ENCODE peak calls at places on chromosome 2, in nine cellular contexts. One of them, this sample, is unnamed.

GRCh38 chr2:180983468-180984388 is 3.3 kb downstream of the UBE2E3 start:
- DNase-seq in coronary artery: no peak
- DNase-seq in GM12865: peak; percentile 59
- DNase-seq in HFFc6: peak; percentile 55
- DNase-seq in heart left ventricle: peak; percentile 36
- DNase-seq in cardiac muscle cell: peak; percentile 73
- DNase-seq in mammary epithelial cell: peak; percentile 54
- DNase-seq in choroid plexus epithelial cell: peak; percentile 82
- DNase-seq in hepatocyte: peak; percentile 68
- DNase-seq in this sample: peak; percentile 67

GRCh38 chr2:82694431-82694830 is 1764.6 kb downstream of the SUCLG1 start:
- DNase-seq in coronary artery: no peak
- DNase-seq in GM12865: no peak
- DNase-seq in HFFc6: no peak
- DNase-seq in heart left ventricle: no peak
- DNase-seq in cardiac muscle cell: no peak
- DNase-seq in mammary epithelial cell: no peak
- DNase-seq in choroid plexus epithelial cell: no peak
- DNase-seq in hepatocyte: no peak
- DNase-seq in this sample: no peak

GRCh38 chr2:45885111-45885685 is 233.7 kb downstream of the PRKCE start:
- DNase-seq in coronary artery: no peak
- DNase-seq in GM12865: no peak
- DNase-seq in HFFc6: no peak
- DNase-seq in heart left ventricle: no peak
- DNase-seq in cardiac muscle cell: no peak
- DNase-seq in mammary epithelial cell: no peak
- DNase-seq in choroid plexus epithelial cell: no peak
- DNase-seq in hepatocyte: no peak
- DNase-seq in this sample: no peak

GRCh38 chr2:161237397-161238263 is 70.6 kb upstream of the PSMD14 start:
- DNase-seq in coronary artery: peak; percentile 74
- DNase-seq in GM12865: peak; percentile 67
- DNase-seq in HFFc6: peak; percentile 9
- DNase-seq in heart left ventricle: peak; percentile 46
- DNase-seq in cardiac muscle cell: peak; percentile 53
- DNase-seq in mammary epithelial cell: peak; percentile 33
- DNase-seq in choroid plexus epithelial cell: peak; percentile 48
- DNase-seq in hepatocyte: peak; percentile 54
- DNase-seq in this sample: peak; percentile 81

GRCh38 chr2:72330673-72331072 is 183.0 kb upstream of the CYP26B1 start:
- DNase-seq in coronary artery: no peak
- DNase-seq in GM12865: no peak
- DNase-seq in HFFc6: no peak
- DNase-seq in heart left ventricle: no peak
- DNase-seq in cardiac muscle cell: no peak
- DNase-seq in mammary epithelial cell: no peak
- DNase-seq in choroid plexus epithelial cell: peak; percentile 20
- DNase-seq in hepatocyte: peak; percentile 8
- DNase-seq in this sample: no peak

GRCh38 chr2:186696337-186696736 is 2.5 kb downstream of the FAM171B start:
- DNase-seq in coronary artery: no peak
- DNase-seq in GM12865: no peak
- DNase-seq in HFFc6: no peak
- DNase-seq in heart left ventricle: no peak
- DNase-seq in cardiac muscle cell: no peak
- DNase-seq in mammary epithelial cell: no peak
- DNase-seq in choroid plexus epithelial cell: no peak
- DNase-seq in hepatocyte: no peak
- DNase-seq in this sample: no peak

GRCh38 chr2:223779877-223780276 is 57.5 kb downstream of the AP1S3 start:
- DNase-seq in coronary artery: no peak
- DNase-seq in GM12865: peak; percentile 79
- DNase-seq in HFFc6: peak; percentile 33
- DNase-seq in heart left ventricle: no peak
- DNase-seq in cardiac muscle cell: peak; percentile 3
- DNase-seq in mammary epithelial cell: peak; percentile 44
- DNase-seq in choroid plexus epithelial cell: peak; percentile 65
- DNase-seq in hepatocyte: peak; percentile 45
- DNase-seq in this sample: peak; percentile 80

GRCh38 chr2:69768789-69769188 is 26.9 kb downstream of the ANXA4 start:
- DNase-seq in coronary artery: no peak
- DNase-seq in GM12865: no peak
- DNase-seq in HFFc6: no peak
- DNase-seq in heart left ventricle: no peak
- DNase-seq in cardiac muscle cell: no peak
- DNase-seq in mammary epithelial cell: no peak
- DNase-seq in choroid plexus epithelial cell: no peak
- DNase-seq in hepatocyte: no peak
- DNase-seq in this sample: no peak

GRCh38 chr2:231369580-231370428 is 25.7 kb upstream of the B3GNT7 start:
- DNase-seq in coronary artery: no peak
- DNase-seq in GM12865: no peak
- DNase-seq in HFFc6: no peak
- DNase-seq in heart left ventricle: peak; percentile 70
- DNase-seq in cardiac muscle cell: peak; percentile 62
- DNase-seq in mammary epithelial cell: no peak
- DNase-seq in choroid plexus epithelial cell: no peak
- DNase-seq in hepatocyte: no peak
- DNase-seq in this sample: peak; percentile 86

GRCh38 chr2:233399306-233400225 is 45.3 kb downstream of the DGKD start:
- DNase-seq in coronary artery: peak; percentile 66
- DNase-seq in GM12865: no peak
- DNase-seq in HFFc6: no peak
- DNase-seq in heart left ventricle: no peak
- DNase-seq in cardiac muscle cell: no peak
- DNase-seq in mammary epithelial cell: no peak
- DNase-seq in choroid plexus epithelial cell: no peak
- DNase-seq in hepatocyte: no peak
- DNase-seq in this sample: peak; percentile 74

GRCh38 chr2:180882959-180883358 is 97.4 kb upstream of the UBE2E3 start:
- DNase-seq in coronary artery: no peak
- DNase-seq in GM12865: no peak
- DNase-seq in HFFc6: no peak
- DNase-seq in heart left ventricle: no peak
- DNase-seq in cardiac muscle cell: no peak
- DNase-seq in mammary epithelial cell: no peak
- DNase-seq in choroid plexus epithelial cell: no peak
- DNase-seq in hepatocyte: no peak
- DNase-seq in this sample: no peak

GRCh38 chr2:102588213-102588939 is 31.0 kb upstream of the SLC9A2 start:
- DNase-seq in coronary artery: no peak
- DNase-seq in GM12865: no peak
- DNase-seq in HFFc6: no peak
- DNase-seq in heart left ventricle: no peak
- DNase-seq in cardiac muscle cell: no peak
- DNase-seq in mammary epithelial cell: no peak
- DNase-seq in choroid plexus epithelial cell: no peak
- DNase-seq in hepatocyte: no peak
- DNase-seq in this sample: no peak

GRCh38 chr2:183185534-183185933 is 61.3 kb downstream of the NUP35 start:
- DNase-seq in coronary artery: no peak
- DNase-seq in GM12865: no peak
- DNase-seq in HFFc6: no peak
- DNase-seq in heart left ventricle: no peak
- DNase-seq in cardiac muscle cell: peak; percentile 36
- DNase-seq in mammary epithelial cell: no peak
- DNase-seq in choroid plexus epithelial cell: no peak
- DNase-seq in hepatocyte: peak; percentile 8
- DNase-seq in this sample: no peak

GRCh38 chr2:118268268-118268667 is 180.0 kb downstream of the INSIG2 start:
- DNase-seq in coronary artery: no peak
- DNase-seq in GM12865: peak; percentile 19
- DNase-seq in HFFc6: no peak
- DNase-seq in heart left ventricle: no peak
- DNase-seq in cardiac muscle cell: no peak
- DNase-seq in mammary epithelial cell: no peak
- DNase-seq in choroid plexus epithelial cell: no peak
- DNase-seq in hepatocyte: no peak
- DNase-seq in this sample: no peak

GRCh38 chr2:129760669-129761068 is 218.8 kb upstream of the RAB6C start:
- DNase-seq in coronary artery: peak; percentile 62
- DNase-seq in GM12865: no peak
- DNase-seq in HFFc6: no peak
- DNase-seq in heart left ventricle: no peak
- DNase-seq in cardiac muscle cell: no peak
- DNase-seq in mammary epithelial cell: no peak
- DNase-seq in choroid plexus epithelial cell: no peak
- DNase-seq in hepatocyte: no peak
- DNase-seq in this sample: no peak

GRCh38 chr2:46909771-46910419 is 5.7 kb downstream of the MCFD2 start:
- DNase-seq in coronary artery: no peak
- DNase-seq in GM12865: peak; percentile 80
- DNase-seq in HFFc6: peak; percentile 87
- DNase-seq in heart left ventricle: peak; percentile 47
- DNase-seq in cardiac muscle cell: no peak
- DNase-seq in mammary epithelial cell: peak; percentile 95
- DNase-seq in choroid plexus epithelial cell: peak; percentile 84
- DNase-seq in hepatocyte: peak; percentile 17
- DNase-seq in this sample: no peak

GRCh38 chr2:232447638-232448472 is 8.1 kb upstream of the ALPI start:
- DNase-seq in coronary artery: no peak
- DNase-seq in GM12865: no peak
- DNase-seq in HFFc6: no peak
- DNase-seq in heart left ventricle: no peak
- DNase-seq in cardiac muscle cell: no peak
- DNase-seq in mammary epithelial cell: no peak
- DNase-seq in choroid plexus epithelial cell: no peak
- DNase-seq in hepatocyte: no peak
- DNase-seq in this sample: peak; percentile 49

GRCh38 chr2:104939570-104940235 is 85.8 kb downstream of the POU3F3 start:
- DNase-seq in coronary artery: no peak
- DNase-seq in GM12865: no peak
- DNase-seq in HFFc6: no peak
- DNase-seq in heart left ventricle: no peak
- DNase-seq in cardiac muscle cell: no peak
- DNase-seq in mammary epithelial cell: no peak
- DNase-seq in choroid plexus epithelial cell: no peak
- DNase-seq in hepatocyte: no peak
- DNase-seq in this sample: no peak

GRCh38 chr2:8514748-8515389 is 167.0 kb upstream of the ID2 start:
- DNase-seq in coronary artery: no peak
- DNase-seq in GM12865: peak; percentile 95
- DNase-seq in HFFc6: no peak
- DNase-seq in heart left ventricle: no peak
- DNase-seq in cardiac muscle cell: no peak
- DNase-seq in mammary epithelial cell: no peak
- DNase-seq in choroid plexus epithelial cell: no peak
- DNase-seq in hepatocyte: no peak
- DNase-seq in this sample: no peak

GRCh38 chr2:156333951-156334495 is 1.5 kb upstream of the NR4A2 start:
- DNase-seq in coronary artery: no peak
- DNase-seq in GM12865: peak; percentile 87
- DNase-seq in HFFc6: peak; percentile 49
- DNase-seq in heart left ventricle: peak; percentile 76
- DNase-seq in cardiac muscle cell: peak; percentile 84
- DNase-seq in mammary epithelial cell: no peak
- DNase-seq in choroid plexus epithelial cell: peak; percentile 51
- DNase-seq in hepatocyte: peak; percentile 79
- DNase-seq in this sample: peak; percentile 90
- TF ChIP-seq CTCF in coronary artery: peak; percentile 17
- TF ChIP-seq CTCF in GM12865: no peak
- TF ChIP-seq CTCF in HFFc6: no peak
- TF ChIP-seq CTCF in heart left ventricle: no peak
- TF ChIP-seq CTCF in cardiac muscle cell: no peak
- TF ChIP-seq CTCF in mammary epithelial cell: no peak
- TF ChIP-seq CTCF in choroid plexus epithelial cell: no peak
- TF ChIP-seq CTCF in hepatocyte: peak; percentile 4
- TF ChIP-seq CTCF in this sample: peak; percentile 17

GRCh38 chr2:168626610-168627009 is 170.5 kb downstream of the CERS6 start:
- DNase-seq in coronary artery: no peak
- DNase-seq in GM12865: no peak
- DNase-seq in HFFc6: no peak
- DNase-seq in heart left ventricle: no peak
- DNase-seq in cardiac muscle cell: no peak
- DNase-seq in mammary epithelial cell: no peak
- DNase-seq in choroid plexus epithelial cell: no peak
- DNase-seq in hepatocyte: no peak
- DNase-seq in this sample: no peak
- TF ChIP-seq CTCF in coronary artery: no peak
- TF ChIP-seq CTCF in GM12865: no peak
- TF ChIP-seq CTCF in HFFc6: no peak
- TF ChIP-seq CTCF in heart left ventricle: no peak
- TF ChIP-seq CTCF in cardiac muscle cell: no peak
- TF ChIP-seq CTCF in mammary epithelial cell: no peak
- TF ChIP-seq CTCF in choroid plexus epithelial cell: no peak
- TF ChIP-seq CTCF in hepatocyte: no peak
- TF ChIP-seq CTCF in this sample: no peak

GRCh38 chr2:100821255-100821912 is 1.4 kb downstream of the NPAS2 start:
- DNase-seq in coronary artery: no peak
- DNase-seq in GM12865: no peak
- DNase-seq in HFFc6: no peak
- DNase-seq in heart left ventricle: no peak
- DNase-seq in cardiac muscle cell: no peak
- DNase-seq in mammary epithelial cell: no peak
- DNase-seq in choroid plexus epithelial cell: peak; percentile 47
- DNase-seq in hepatocyte: no peak
- DNase-seq in this sample: no peak
- TF ChIP-seq CTCF in coronary artery: no peak
- TF ChIP-seq CTCF in GM12865: no peak
- TF ChIP-seq CTCF in HFFc6: no peak
- TF ChIP-seq CTCF in heart left ventricle: no peak
- TF ChIP-seq CTCF in cardiac muscle cell: peak; percentile 9
- TF ChIP-seq CTCF in mammary epithelial cell: no peak
- TF ChIP-seq CTCF in choroid plexus epithelial cell: peak; percentile 13
- TF ChIP-seq CTCF in hepatocyte: peak; percentile 6
- TF ChIP-seq CTCF in this sample: no peak

GRCh38 chr2:122300758-122301157 is 545.3 kb downstream of the TSN start:
- DNase-seq in coronary artery: no peak
- DNase-seq in GM12865: peak; percentile 45
- DNase-seq in HFFc6: no peak
- DNase-seq in heart left ventricle: no peak
- DNase-seq in cardiac muscle cell: no peak
- DNase-seq in mammary epithelial cell: peak; percentile 6
- DNase-seq in choroid plexus epithelial cell: no peak
- DNase-seq in hepatocyte: no peak
- DNase-seq in this sample: no peak
- TF ChIP-seq CTCF in coronary artery: no peak
- TF ChIP-seq CTCF in GM12865: peak; percentile 54
- TF ChIP-seq CTCF in HFFc6: no peak
- TF ChIP-seq CTCF in heart left ventricle: no peak
- TF ChIP-seq CTCF in cardiac muscle cell: no peak
- TF ChIP-seq CTCF in mammary epithelial cell: no peak
- TF ChIP-seq CTCF in choroid plexus epithelial cell: no peak
- TF ChIP-seq CTCF in hepatocyte: no peak
- TF ChIP-seq CTCF in this sample: peak; percentile 57

GRCh38 chr2:120026890-120027289 is 14.0 kb downstream of the EPB41L5 start:
- DNase-seq in coronary artery: no peak
- DNase-seq in GM12865: no peak
- DNase-seq in HFFc6: no peak
- DNase-seq in heart left ventricle: no peak
- DNase-seq in cardiac muscle cell: no peak
- DNase-seq in mammary epithelial cell: no peak
- DNase-seq in choroid plexus epithelial cell: no peak
- DNase-seq in hepatocyte: no peak
- DNase-seq in this sample: no peak
- TF ChIP-seq CTCF in coronary artery: no peak
- TF ChIP-seq CTCF in GM12865: no peak
- TF ChIP-seq CTCF in HFFc6: peak; percentile 62
- TF ChIP-seq CTCF in heart left ventricle: no peak
- TF ChIP-seq CTCF in cardiac muscle cell: peak; percentile 19
- TF ChIP-seq CTCF in mammary epithelial cell: peak; percentile 9
- TF ChIP-seq CTCF in choroid plexus epithelial cell: peak; percentile 34
- TF ChIP-seq CTCF in hepatocyte: no peak
- TF ChIP-seq CTCF in this sample: peak; percentile 69

GRCh38 chr2:27313882-27314645 is 5.8 kb upstream of the UCN start:
- DNase-seq in coronary artery: no peak
- DNase-seq in GM12865: no peak
- DNase-seq in HFFc6: no peak
- DNase-seq in heart left ventricle: no peak
- DNase-seq in cardiac muscle cell: no peak
- DNase-seq in mammary epithelial cell: no peak
- DNase-seq in choroid plexus epithelial cell: no peak
- DNase-seq in hepatocyte: no peak
- DNase-seq in this sample: no peak
- TF ChIP-seq CTCF in coronary artery: no peak
- TF ChIP-seq CTCF in GM12865: no peak
- TF ChIP-seq CTCF in HFFc6: no peak
- TF ChIP-seq CTCF in heart left ventricle: no peak
- TF ChIP-seq CTCF in cardiac muscle cell: no peak
- TF ChIP-seq CTCF in mammary epithelial cell: no peak
- TF ChIP-seq CTCF in choroid plexus epithelial cell: no peak
- TF ChIP-seq CTCF in hepatocyte: no peak
- TF ChIP-seq CTCF in this sample: no peak